ENCODE peak calls at places on chromosomes 5 and 9, in six cellular contexts. One of them, this sample, is unnamed.

GRCh38 chr9:36987891-36988290 is 46.2 kb downstream of the PAX5 start:
- DNase-seq in spleen: no peak
- DNase-seq in PC-3: peak; percentile 49
- DNase-seq in HT-29: no peak
- DNase-seq in Right ventricle myocardium superior: no peak
- DNase-seq in HEK293T: no peak
- DNase-seq in this sample: peak; percentile 48

GRCh38 chr5:169354263-169354662 is 53.3 kb upstream of the SLIT3 start:
- DNase-seq in spleen: no peak
- DNase-seq in PC-3: peak; percentile 94
- DNase-seq in HT-29: no peak
- DNase-seq in Right ventricle myocardium superior: no peak
- DNase-seq in HEK293T: no peak
- DNase-seq in this sample: no peak

GRCh38 chr9:132163457-132163875 is 1.6 kb downstream of the NTNG2 start:
- DNase-seq in spleen: peak; percentile 78
- DNase-seq in PC-3: no peak
- DNase-seq in HT-29: no peak
- DNase-seq in Right ventricle myocardium superior: no peak
- DNase-seq in HEK293T: no peak
- DNase-seq in this sample: no peak

GRCh38 chr5:53041071-53041692 is 52.0 kb downstream of the ITGA2 start:
- DNase-seq in spleen: no peak
- DNase-seq in PC-3: no peak
- DNase-seq in HT-29: no peak
- DNase-seq in Right ventricle myocardium superior: no peak
- DNase-seq in HEK293T: no peak
- DNase-seq in this sample: no peak

GRCh38 chr5:179818746-179819295 is 1.9 kb upstream of the SQSTM1 start:
- DNase-seq in spleen: peak; percentile 98
- DNase-seq in PC-3: peak; percentile 88
- DNase-seq in HT-29: peak; percentile 94
- DNase-seq in Right ventricle myocardium superior: peak; percentile 96
- DNase-seq in HEK293T: peak; percentile 72
- DNase-seq in this sample: peak; percentile 98

GRCh38 chr5:77211691-77212047 is 1.2 kb downstream of the PDE8B start:
- DNase-seq in spleen: no peak
- DNase-seq in PC-3: no peak
- DNase-seq in HT-29: no peak
- DNase-seq in Right ventricle myocardium superior: no peak
- DNase-seq in HEK293T: no peak
- DNase-seq in this sample: no peak

GRCh38 chr5:454936-455335 is 12.0 kb downstream of the EXOC3 start:
- DNase-seq in spleen: peak; percentile 65
- DNase-seq in PC-3: no peak
- DNase-seq in HT-29: no peak
- DNase-seq in Right ventricle myocardium superior: peak; percentile 17
- DNase-seq in HEK293T: no peak
- DNase-seq in this sample: peak; percentile 52

GRCh38 chr5:10563132-10563939 is 534 bp upstream of the ANKRD33B start:
- DNase-seq in spleen: peak; percentile 91
- DNase-seq in PC-3: peak; percentile 63
- DNase-seq in HT-29: no peak
- DNase-seq in Right ventricle myocardium superior: peak; percentile 64
- DNase-seq in HEK293T: no peak
- DNase-seq in this sample: peak; percentile 74

GRCh38 chr5:120344181-120344580 is 119.9 kb upstream of the PRR16 start:
- DNase-seq in spleen: no peak
- DNase-seq in PC-3: no peak
- DNase-seq in HT-29: no peak
- DNase-seq in Right ventricle myocardium superior: no peak
- DNase-seq in HEK293T: no peak
- DNase-seq in this sample: no peak

GRCh38 chr9:124257865-124258764 is at the start of gene NEK6:
- DNase-seq in spleen: peak; percentile 92
- DNase-seq in PC-3: peak; percentile 31
- DNase-seq in HT-29: peak; percentile 31
- DNase-seq in Right ventricle myocardium superior: peak; percentile 67
- DNase-seq in HEK293T: peak; percentile 61
- DNase-seq in this sample: no peak

GRCh38 chr5:132427285-132428146 is 58.0 kb downstream of the SLC22A5 start:
- DNase-seq in spleen: peak; percentile 85
- DNase-seq in PC-3: peak; percentile 54
- DNase-seq in HT-29: peak; percentile 67
- DNase-seq in Right ventricle myocardium superior: peak; percentile 69
- DNase-seq in HEK293T: no peak
- DNase-seq in this sample: no peak

GRCh38 chr5:45017568-45017967 is 208.8 kb downstream of the MRPS30 start:
- DNase-seq in spleen: no peak
- DNase-seq in PC-3: peak; percentile 54
- DNase-seq in HT-29: no peak
- DNase-seq in Right ventricle myocardium superior: no peak
- DNase-seq in HEK293T: no peak
- DNase-seq in this sample: no peak

GRCh38 chr9:83070257-83070656 is 7.3 kb upstream of the RASEF start:
- DNase-seq in spleen: no peak
- DNase-seq in PC-3: peak; percentile 10
- DNase-seq in HT-29: no peak
- DNase-seq in Right ventricle myocardium superior: no peak
- DNase-seq in HEK293T: no peak
- DNase-seq in this sample: no peak

GRCh38 chr5:3324421-3325101 is 271.1 kb upstream of the IRX1 start:
- DNase-seq in spleen: peak; percentile 72
- DNase-seq in PC-3: no peak
- DNase-seq in HT-29: no peak
- DNase-seq in Right ventricle myocardium superior: no peak
- DNase-seq in HEK293T: no peak
- DNase-seq in this sample: peak; percentile 61

GRCh38 chr5:862367-863243 is 11.8 kb upstream of the ZDHHC11 start:
- DNase-seq in spleen: no peak
- DNase-seq in PC-3: peak; percentile 12
- DNase-seq in HT-29: no peak
- DNase-seq in Right ventricle myocardium superior: no peak
- DNase-seq in HEK293T: no peak
- DNase-seq in this sample: no peak

GRCh38 chr9:123395276-123396006 is 39.4 kb downstream of the CRB2 start:
- DNase-seq in spleen: no peak
- DNase-seq in PC-3: no peak
- DNase-seq in HT-29: no peak
- DNase-seq in Right ventricle myocardium superior: no peak
- DNase-seq in HEK293T: no peak
- DNase-seq in this sample: no peak

GRCh38 chr9:33165263-33166151 is 1.6 kb downstream of the B4GALT1 start:
- DNase-seq in spleen: peak; percentile 78
- DNase-seq in PC-3: peak; percentile 46
- DNase-seq in HT-29: peak; percentile 80
- DNase-seq in Right ventricle myocardium superior: peak; percentile 54
- DNase-seq in HEK293T: no peak
- DNase-seq in this sample: no peak

GRCh38 chr9:134487066-134487710 is 154.4 kb upstream of the COL5A1 start:
- DNase-seq in spleen: peak; percentile 57
- DNase-seq in PC-3: no peak
- DNase-seq in HT-29: no peak
- DNase-seq in Right ventricle myocardium superior: no peak
- DNase-seq in HEK293T: no peak
- DNase-seq in this sample: peak; percentile 37

GRCh38 chr5:58366461-58366860 is 93.4 kb downstream of the PLK2 start:
- DNase-seq in spleen: no peak
- DNase-seq in PC-3: peak; percentile 28
- DNase-seq in HT-29: peak; percentile 26
- DNase-seq in Right ventricle myocardium superior: no peak
- DNase-seq in HEK293T: no peak
- DNase-seq in this sample: no peak

GRCh38 chr5:66658516-66658915 is 62.3 kb downstream of the MAST4 start:
- DNase-seq in spleen: no peak
- DNase-seq in PC-3: no peak
- DNase-seq in HT-29: no peak
- DNase-seq in Right ventricle myocardium superior: no peak
- DNase-seq in HEK293T: no peak
- DNase-seq in this sample: no peak

GRCh38 chr9:104553261-104553660 is 15.7 kb upstream of the OR13C8 start:
- DNase-seq in spleen: no peak
- DNase-seq in PC-3: peak; percentile 2
- DNase-seq in HT-29: no peak
- DNase-seq in Right ventricle myocardium superior: no peak
- DNase-seq in HEK293T: no peak
- DNase-seq in this sample: no peak

GRCh38 chr5:158233735-158234322 is 374.9 kb upstream of the CLINT1 start:
- DNase-seq in spleen: no peak
- DNase-seq in PC-3: no peak
- DNase-seq in HT-29: no peak
- DNase-seq in Right ventricle myocardium superior: no peak
- DNase-seq in HEK293T: no peak
- DNase-seq in this sample: no peak

This sample was measured in RWPE2.